ENCODE peak calls at places on chromosomes 1 and 21, in four cellular contexts. J is EH; X is stimulated activated CD8-positive, alpha-beta memory T cell treated with anti-CD3 and anti-CD28 coated beads, Interleukin-12 subunit alpha, Interleukin-12 subunit beta, amount 100 ng/mL, for 1 hour; Y is GM03348. Q is an unnamed sample.

GRCh38 chr1:25644962-25645361 is 28.4 kb downstream of the MAN1C1 start:
- DNase-seq in Y (no peak), J (no peak), X (no peak), Q (no peak)

GRCh38 chr1:206699626-206700025 is 14.9 kb downstream of the MAPKAPK2 start:
- DNase-seq in Y (no peak), X (no peak), J (no peak), Q (no peak)

GRCh38 chr21:38401527-38401926 is 96.8 kb downstream of the ERG start:
- DNase-seq in X (no peak), J (no peak), Y (no peak), Q (no peak)

GRCh38 chr1:18901952-18902522 is 318 bp downstream of the ALDH4A1 start:
- DNase-seq in X (no peak), J (peak), Y (peak), Q (no peak)

GRCh38 chr1:212979340-212980122 is 29.2 kb downstream of the VASH2 start:
- DNase-seq in Y (no peak), X (no peak), J (no peak), Q (no peak)

GRCh38 chr21:32494946-32495703 is 82.6 kb downstream of the EVA1C start:
- DNase-seq in J (peak), Y (peak), X (no peak), Q (no peak)

GRCh38 chr1:6971699-6972098 is 186.4 kb downstream of the CAMTA1 start:
- DNase-seq in X (no peak), J (no peak), Y (no peak), Q (no peak)

GRCh38 chr1:15820478-15820877 is 13.0 kb upstream of the UQCRHL start:
- DNase-seq in Y (peak), J (peak), X (no peak), Q (no peak)

GRCh38 chr1:19661721-19662228 is 2.9 kb upstream of the HTR6 start:
- DNase-seq in J (peak), X (peak), Y (peak), Q (no peak)

GRCh38 chr1:116008651-116009380 is 32.5 kb downstream of the SLC22A15 start:
- DNase-seq in X (no peak), J (no peak), Y (no peak), Q (no peak)

GRCh38 chr21:18725653-18726052 is 322.1 kb upstream of the TMPRSS15 start:
- DNase-seq in X (no peak), J (no peak), Y (no peak), Q (no peak)

GRCh38 chr1:108643492-108644333 is 17.2 kb downstream of the HENMT1 start:
- DNase-seq in Y (peak), J (peak), X (peak), Q (no peak)

GRCh38 chr1:176843352-176844297 is 320.9 kb downstream of the ASTN1 start:
- DNase-seq in J (peak), X (no peak), Y (peak), Q (no peak)

GRCh38 chr1:198253668-198254067 is 96.9 kb downstream of the NEK7 start:
- DNase-seq in X (no peak), J (peak), Y (no peak), Q (peak)

GRCh38 chr21:21158376-21158918 is 160.2 kb downstream of the NCAM2 start:
- DNase-seq in Y (no peak), J (no peak), X (no peak), Q (no peak)

GRCh38 chr1:58572691-58573090 is 4.4 kb downstream of the TACSTD2 start:
- DNase-seq in X (no peak), J (no peak), Y (no peak), Q (peak)

GRCh38 chr1:206568256-206568655 is 44.0 kb downstream of the EIF2D start:
- DNase-seq in J (no peak), Y (no peak), X (no peak), Q (peak)

GRCh38 chr1:147539122-147539575 is 2.2 kb upstream of the BCL9 start:
- DNase-seq in X (no peak), J (peak), Y (peak), Q (no peak)

GRCh38 chr1:22829001-22829989 is 118.7 kb downstream of the EPHB2 start:
- DNase-seq in X (no peak), J (no peak), Y (peak), Q (no peak)

GRCh38 chr1:247409869-247410544 is 6.0 kb upstream of the NLRP3 start:
- DNase-seq in X (no peak), Y (no peak), J (no peak), Q (no peak)